ENCODE peak calls at places on chromosomes 5 and 9, in five cellular contexts. L is lung, I is OCI-LY7, E is Peyer's patch, B is mammary epithelial cell. G is an unnamed sample.

GRCh38 chr5:95697781-95698681 is 15.2 kb upstream of the SPATA9 start:
- DNase-seq in L (no peak), I (no peak), E (no peak), B (no peak), G (no peak)

GRCh38 chr5:126384985-126385384 is 38.2 kb upstream of the GRAMD2B start:
- DNase-seq in L (no peak), I (no peak), E (no peak), B (peak; percentile 60), G (peak; percentile 84)

GRCh38 chr9:19788152-19788551 is 685 bp downstream of the SLC24A2 start:
- DNase-seq in L (no peak), I (no peak), E (no peak), B (peak; percentile 6), G (no peak)

GRCh38 chr9:72462340-72462739 is 59.1 kb upstream of the TMC1 start:
- DNase-seq in L (no peak), I (no peak), E (no peak), B (no peak), G (no peak)

GRCh38 chr5:143197260-143197656 is 206.2 kb downstream of the NR3C1 start:
- DNase-seq in L (no peak), I (no peak), E (no peak), B (peak; percentile 63), G (no peak)

GRCh38 chr9:38694676-38695075 is 25.3 kb downstream of the FAM240B start:
- DNase-seq in L (no peak), I (no peak), E (no peak), B (no peak), G (no peak)

GRCh38 chr9:4691794-4692193 is 12.4 kb downstream of the CDC37L1 start:
- DNase-seq in L (no peak), I (no peak), E (no peak), B (no peak), G (no peak)

GRCh38 chr5:66410056-66410455 is 186.1 kb upstream of the MAST4 start:
- DNase-seq in L (no peak), I (no peak), E (no peak), B (no peak), G (no peak)

GRCh38 chr9:95284152-95284551 is 33.4 kb downstream of the FANCC start:
- DNase-seq in L (no peak), I (no peak), E (no peak), B (no peak), G (no peak)

GRCh38 chr5:65774346-65774745 is 52.3 kb downstream of the NLN start:
- DNase-seq in L (no peak), I (no peak), E (no peak), B (peak; percentile 86), G (peak; percentile 36)

GRCh38 chr5:68369436-68370125 is 154.0 kb downstream of the PIK3R1 start:
- DNase-seq in L (no peak), I (peak; percentile 6), E (no peak), B (no peak), G (no peak)

GRCh38 chr5:87154191-87154590 is 113.5 kb upstream of the RASA1 start:
- DNase-seq in L (no peak), I (no peak), E (no peak), B (no peak), G (no peak)

GRCh38 chr9:109423877-109424276 is 74.2 kb downstream of the PTPN3 start:
- DNase-seq in L (no peak), I (no peak), E (no peak), B (no peak), G (no peak)

GRCh38 chr9:18485691-18486090 is 11.7 kb downstream of the ADAMTSL1 start:
- DNase-seq in L (no peak), I (no peak), E (no peak), B (no peak), G (no peak)

DNA sequence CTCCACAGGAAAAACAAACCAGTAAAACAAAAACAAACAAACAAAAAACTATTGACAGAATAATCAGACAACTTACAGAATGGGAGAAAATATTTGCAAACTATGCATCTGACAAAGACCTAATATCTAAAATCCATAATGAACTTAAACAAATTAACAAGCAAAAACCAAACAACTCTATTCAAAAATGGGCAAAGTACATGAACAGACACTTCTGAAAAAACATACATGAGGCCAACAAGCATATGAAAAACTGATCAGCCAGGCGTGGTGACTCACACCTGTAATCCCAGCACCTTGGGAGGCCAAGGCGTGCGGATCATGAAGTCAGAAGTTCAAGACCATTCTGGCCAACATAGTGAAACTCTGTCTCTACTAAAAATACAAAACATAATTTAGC is 60.1 kb downstream of the KCNV2 start:
- DNase-seq in L (no peak), I (no peak), E (no peak), B (no peak), G (no peak)
- H3K27ac ChIP-seq in L (no peak overlapping the region), I (no peak overlapping the region), E (no peak overlapping the region), B (no peak overlapping the region), G (no peak overlapping the region)

DNA sequence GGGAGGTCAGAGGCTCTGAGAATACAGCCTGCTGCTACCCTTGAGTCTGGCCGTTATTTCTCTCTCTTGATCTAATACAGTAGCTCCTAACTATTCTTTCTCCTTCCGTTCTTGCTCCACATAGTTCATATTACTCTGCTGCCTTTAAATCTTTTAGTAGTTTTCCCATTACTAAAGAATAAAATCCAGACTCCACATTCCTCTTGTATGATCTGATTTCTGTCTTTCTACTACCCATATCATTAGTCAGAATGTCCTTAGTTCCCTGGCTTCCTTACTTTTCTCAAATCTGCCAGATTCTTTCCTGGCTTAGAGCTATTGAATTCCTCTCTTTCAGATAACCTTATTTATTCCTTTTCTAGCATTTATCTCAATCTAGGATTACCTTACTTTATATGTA is 40.0 kb downstream of the MARCHF6 start:
- DNase-seq in L (no peak), I (no peak), E (no peak), B (no peak), G (no peak)
- TF ChIP-seq CTCF in L (no peak), I (no peak), E (no peak), B (no peak), G (no peak)

DNA sequence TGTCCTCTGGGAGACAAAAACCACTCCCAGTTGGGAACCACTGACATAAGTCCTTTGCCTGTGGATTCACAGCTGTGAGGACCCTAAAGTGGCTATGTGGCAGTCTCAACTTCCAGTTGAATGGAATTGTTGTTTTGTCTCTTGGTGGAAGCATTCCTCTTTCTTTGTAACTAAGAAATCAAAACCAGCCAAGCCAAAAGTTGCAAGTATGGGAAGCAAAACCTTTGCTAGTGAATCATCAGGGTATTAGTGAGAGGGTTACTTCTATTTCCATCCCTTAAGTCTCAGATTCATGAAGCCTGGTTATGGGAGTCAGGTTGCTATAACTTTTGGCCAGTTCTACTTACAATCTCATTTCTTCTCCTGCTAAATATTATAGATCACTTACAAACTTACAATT is 49.8 kb upstream of the RPS23 start:
- DNase-seq in L (no peak), I (no peak), E (no peak), B (no peak), G (no peak)
- H3K27ac ChIP-seq in L (no peak overlapping the region), I (no peak overlapping the region), E (no peak overlapping the region), B (no peak overlapping the region), G (no peak overlapping the region)

GRCh38 chr9:1732670-1733069 is 282.5 kb upstream of the SMARCA2 start:
- DNase-seq in L (no peak), I (peak; percentile 12), E (no peak), B (no peak), G (no peak)
- TF ChIP-seq CTCF in L (no peak), I (peak; percentile 75), E (no peak), B (peak; percentile 72), G (no peak)

GRCh38 chr5:170313344-170313743 is 15.8 kb upstream of the LCP2 start:
- DNase-seq in L (no peak), I (no peak), E (no peak), B (no peak), G (no peak)
- H3K27ac ChIP-seq in L (no peak overlapping the region), I (no peak overlapping the region), E (no peak overlapping the region), B (no peak overlapping the region), G (no peak overlapping the region)

DNA sequence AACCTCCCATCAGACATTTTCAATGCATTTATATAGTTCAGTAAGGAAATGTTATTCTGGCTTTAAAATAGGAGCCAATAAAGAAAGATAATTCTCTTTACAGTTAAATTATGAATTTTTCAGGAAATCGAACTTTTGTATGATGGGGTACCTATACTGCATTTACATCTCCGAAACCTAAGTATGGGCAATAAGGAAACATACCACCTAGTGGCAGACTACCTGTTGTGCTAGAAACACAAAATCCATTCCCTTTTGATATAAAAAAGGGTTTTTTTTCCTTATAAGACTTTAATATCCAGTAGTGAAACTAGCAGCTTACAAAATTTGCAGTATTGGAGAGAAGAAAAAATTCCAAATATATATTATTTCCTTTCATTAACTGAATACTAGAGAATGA is 21.3 kb upstream of the VLDLR start:
- DNase-seq in L (no peak), I (no peak), E (no peak), B (no peak), G (no peak)
- TF ChIP-seq CTCF in L (no peak), I (peak; percentile 55), E (no peak), B (peak; percentile 40), G (no peak)

GRCh38 chr5:180910735-180911134 is 11.8 kb downstream of the BTNL8 start:
- DNase-seq in L (no peak), I (no peak), E (no peak), B (peak; percentile 29), G (peak; percentile 61)

GRCh38 chr5:180908400-180908799 is 9.4 kb downstream of the BTNL8 start:
- DNase-seq in L (no peak), I (no peak), E (no peak), B (no peak), G (no peak)

GRCh38 chr5:180908998-180909731 is 10.2 kb downstream of the BTNL8 start:
- DNase-seq in L (no peak), I (no peak), E (no peak), B (no peak), G (no peak)

GRCh38 chr5:180909782-180910181 is 10.8 kb downstream of the BTNL8 start:
- DNase-seq in L (no peak), I (no peak), E (no peak), B (no peak), G (no peak)

DNA sequence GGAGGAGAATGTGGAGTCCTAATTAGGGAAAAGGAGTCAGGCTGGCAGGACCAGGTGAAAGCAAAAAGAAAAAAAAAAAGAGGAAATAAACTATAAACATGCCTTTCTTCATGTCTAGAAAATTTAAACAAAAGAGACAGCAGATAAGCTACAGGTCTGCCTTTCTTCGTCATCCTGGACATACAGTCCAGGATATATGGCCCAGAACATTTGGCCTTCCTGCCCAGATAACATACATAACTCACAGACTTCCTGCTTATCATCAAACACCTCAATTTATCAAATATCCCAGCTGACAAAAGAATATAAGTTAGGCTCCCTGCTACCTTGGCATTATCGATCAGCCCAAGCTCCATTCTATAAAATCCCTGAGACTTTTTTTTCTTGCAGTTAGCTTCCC is 11.2 kb downstream of the BTNL8 start:
- DNase-seq in L (no peak), I (no peak), E (no peak), B (no peak), G (no peak)
- H3K27ac ChIP-seq in L (no peak overlapping the region), I (no peak overlapping the region), E (no peak overlapping the region), B (no peak overlapping the region), G (no peak overlapping the region)

GRCh38 chr5:160787247-160787646 is 64.8 kb downstream of the ATP10B start:
- DNase-seq in L (no peak), I (peak; percentile 8), E (no peak), B (peak; percentile 40), G (peak; percentile 17)
- TF ChIP-seq CTCF in L (no peak), I (peak; percentile 54), E (peak; percentile 79), B (peak; percentile 77), G (no peak)